ENCODE peak calls at places on chromosomes 12 and 14, in five cellular contexts. M, P, Y, A and Q are unnamed samples.

GRCh38 chr12:125314051-125314882 is 249.0 kb downstream of the AACS start:
- DNase-seq in M (no peak), A (no peak), P (no peak), Y (no peak), Q (no peak)

GRCh38 chr14:41925409-41925808 is 318.7 kb downstream of the LRFN5 start:
- DNase-seq in A (peak; percentile 32), M (peak; percentile 52), P (peak; percentile 1), Y (no peak), Q (peak; percentile 18)

GRCh38 chr12:7555752-7556151 is 52.2 kb upstream of the CD163 start:
- DNase-seq in A (no peak), P (peak; percentile 71), Y (no peak), M (peak; percentile 13), Q (peak; percentile 78)

GRCh38 chr12:47832263-47832933 is 12.7 kb upstream of the HDAC7 start:
- DNase-seq in A (no peak), Y (no peak), P (no peak), M (no peak), Q (no peak)

GRCh38 chr14:22370084-22370847 is 218.8 kb downstream of the DAD1 start:
- DNase-seq in P (no peak), M (peak; percentile 58), A (peak; percentile 10), Y (peak; percentile 68), Q (no peak)

GRCh38 chr14:93160353-93160801 is 24.3 kb downstream of the MOAP1 start:
- DNase-seq in Y (no peak), M (peak; percentile 30), P (peak; percentile 32), A (peak; percentile 55), Q (no peak)

GRCh38 chr12:6323340-6323994 is 13.0 kb downstream of the PLEKHG6 start:
- DNase-seq in A (peak; percentile 93), Y (no peak), P (peak; percentile 86), M (peak; percentile 97), Q (peak; percentile 98)

GRCh38 chr14:76377675-76378074 is 1.7 kb downstream of the ESRRB start:
- DNase-seq in M (no peak), A (no peak), P (no peak), Y (no peak), Q (no peak)

GRCh38 chr12:93741741-93742085 is 64.5 kb downstream of the CRADD start:
- DNase-seq in A (peak; percentile 72), Y (no peak), P (peak; percentile 16), M (no peak), Q (no peak)